ENCODE peak calls at places on chromosomes 7 and 10, in four cellular contexts. C, G, S and U are unnamed samples.

GRCh38 chr7:157129907-157130460 is 8.7 kb upstream of the UBE3C start:
- DNase-seq in C (no peak), S (no peak), G (no peak), U (no peak)

GRCh38 chr10:670038-670437 is 19.4 kb downstream of the DIP2C start:
- DNase-seq in G (no peak), C (no peak), S (no peak), U (peak; percentile 38)

GRCh38 chr10:36325815-36326214 is 683.7 kb upstream of the FZD8 start:
- DNase-seq in G (no peak), S (no peak), C (no peak), U (no peak)

GRCh38 chr7:156004265-156005201 is 192.3 kb upstream of the SHH start:
- DNase-seq in G (no peak), C (no peak), S (no peak), U (peak; percentile 82)

GRCh38 chr7:84781838-84782237 is 405.0 kb downstream of the SEMA3D start:
- DNase-seq in C (no peak), S (no peak), G (no peak), U (no peak)

GRCh38 chr10:343231-344215 is 208.3 kb downstream of the ZMYND11 start:
- DNase-seq in G (no peak), S (no peak), C (no peak), U (no peak)

GRCh38 chr7:148129023-148129422 is 461.5 kb upstream of the C7orf33 start:
- DNase-seq in S (no peak), G (no peak), C (no peak), U (no peak)

GRCh38 chr7:46953008-46953407 is 628.9 kb downstream of the TNS3 start:
- DNase-seq in G (no peak), S (no peak), C (no peak), U (no peak)

GRCh38 chr7:135784013-135784412 is 35.4 kb upstream of the FAM180A start:
- DNase-seq in S (no peak), C (no peak), G (no peak), U (no peak)

DNA sequence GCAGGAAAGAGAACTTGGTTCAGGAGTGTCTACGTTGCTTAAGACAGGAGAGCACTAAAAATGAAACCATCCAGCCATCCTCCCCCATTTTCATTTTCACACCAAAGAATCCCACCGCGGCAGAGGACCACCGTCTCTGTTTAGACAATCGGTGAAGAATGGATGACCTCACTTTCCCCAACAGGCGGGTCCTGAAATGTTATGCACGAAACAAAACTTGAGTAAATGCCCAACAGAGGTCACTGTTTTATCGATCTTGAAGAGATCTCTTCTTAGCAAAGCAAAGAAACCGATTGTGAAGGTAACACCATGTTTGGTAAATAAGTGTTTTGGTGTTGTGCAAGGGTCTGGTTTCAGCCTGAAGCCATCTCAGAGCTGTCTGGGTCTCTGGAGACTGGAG is 1.4 kb upstream of the IL6 start:
- DNase-seq in C (no peak), S (peak; percentile 37), G (no peak), U (no peak)
- TF ChIP-seq CTCF in C (peak; percentile 34), S (peak; percentile 22), G (peak; percentile 25), U (no peak)

GRCh38 chr7:95693551-95694333 is 78.6 kb upstream of the DYNC1I1 start:
- DNase-seq in C (no peak), S (no peak), G (no peak), U (no peak)

GRCh38 chr7:95688931-95689453 is 83.4 kb upstream of the DYNC1I1 start:
- DNase-seq in C (no peak), G (no peak), S (no peak), U (no peak)

GRCh38 chr7:95691464-95691863 is 80.9 kb upstream of the DYNC1I1 start:
- DNase-seq in C (no peak), G (no peak), S (no peak), U (no peak)

GRCh38 chr7:95690367-95690947 is 81.9 kb upstream of the DYNC1I1 start:
- DNase-seq in G (no peak), C (peak; percentile 28), S (peak; percentile 56), U (no peak)

GRCh38 chr7:95694334-95694733 is 78.0 kb upstream of the DYNC1I1 start:
- DNase-seq in S (no peak), C (no peak), G (no peak), U (no peak)
- TF ChIP-seq CTCF in S (no peak), C (no peak), G (no peak), U (no peak)

GRCh38 chr10:118220346-118220745 is 121.8 kb downstream of the FAM204A start:
- DNase-seq in S (no peak), G (no peak), C (no peak), U (no peak)
- TF ChIP-seq CTCF in S (no peak), G (no peak), C (no peak), U (no peak)

DNA sequence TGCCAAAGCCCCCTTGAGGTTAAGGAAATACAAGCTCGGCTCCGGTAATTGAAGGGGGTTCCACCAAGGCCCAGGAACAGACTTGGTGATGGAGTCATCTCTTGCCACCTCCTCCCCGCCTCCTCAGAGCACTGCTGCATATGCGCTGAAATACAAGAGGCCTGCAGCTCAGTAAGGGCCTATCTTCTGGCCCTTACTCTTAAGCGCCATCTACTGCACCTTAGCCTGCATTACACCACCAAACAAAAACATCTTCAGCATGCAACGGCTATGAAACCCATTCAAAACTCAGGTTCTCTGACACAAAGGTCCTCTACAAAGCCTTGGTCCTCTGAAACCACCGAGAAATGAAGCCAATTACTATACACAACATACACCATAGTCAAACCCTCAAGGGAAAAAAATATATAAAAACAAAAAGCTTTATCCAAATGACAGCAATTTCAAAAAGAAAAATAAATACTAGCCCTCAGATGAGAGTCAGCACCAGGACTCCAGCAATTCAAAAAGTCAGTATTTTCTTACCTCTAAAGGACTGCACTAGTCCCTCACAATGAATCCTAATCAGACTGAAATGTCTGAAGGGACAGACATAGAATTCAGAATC is 176.8 kb upstream of the TBX20 start:
- DNase-seq in S (no peak), G (no peak), C (peak; percentile 52), U (no peak)
- TF ChIP-seq CTCF in S (peak; percentile 58), G (no peak), C (peak; percentile 89), U (peak; percentile 23)

DNA sequence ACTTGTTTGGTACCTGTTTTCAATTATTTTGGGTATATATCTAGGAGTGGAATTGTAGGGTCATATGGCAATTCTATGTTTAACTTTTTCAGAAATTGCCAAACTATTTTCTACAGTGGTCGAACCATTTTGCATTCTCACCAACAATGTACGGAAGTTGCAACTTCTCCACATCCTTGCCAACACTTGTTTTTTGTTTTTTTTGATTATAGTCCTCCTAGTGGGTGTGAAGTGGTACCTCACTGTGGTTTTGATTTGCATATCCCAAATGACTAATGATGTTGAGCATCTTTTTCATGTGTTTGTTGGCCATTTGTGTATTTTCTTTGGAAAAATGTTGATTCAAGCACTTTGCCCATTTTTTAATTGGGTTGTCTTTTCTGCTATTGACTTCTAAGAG is 122.1 kb downstream of the RPS24 start:
- DNase-seq in C (no peak), G (no peak), S (no peak), U (no peak)
- TF ChIP-seq CTCF in C (peak; percentile 13), G (no peak), S (peak; percentile 34), U (no peak)

DNA sequence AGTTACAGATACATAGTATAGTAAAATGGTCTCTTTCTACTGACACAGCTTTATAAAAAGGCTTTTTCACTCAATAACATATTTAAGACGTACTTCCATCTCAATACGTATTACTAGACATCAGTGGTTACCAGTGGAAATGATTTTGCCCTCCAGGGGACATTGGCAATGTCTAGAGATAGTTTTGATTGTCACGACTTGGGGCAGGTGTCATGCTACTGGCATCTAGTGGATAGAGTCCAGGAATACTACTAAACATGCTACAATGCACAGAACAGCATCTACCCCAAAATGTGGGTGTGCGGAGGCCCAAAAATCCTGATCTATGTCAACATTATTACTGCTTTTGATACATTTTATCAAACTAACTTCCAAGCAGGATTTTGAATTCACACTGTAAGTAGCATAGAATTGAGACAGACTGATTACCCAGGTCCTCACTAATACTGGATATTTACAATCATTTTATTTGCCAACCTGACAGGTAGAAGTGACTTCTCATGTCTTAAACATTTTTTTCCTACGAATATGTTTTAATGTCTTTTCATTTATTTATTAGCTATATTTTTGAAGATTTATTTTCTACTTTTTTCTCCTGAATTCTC is 53.8 kb downstream of the HGF start:
- DNase-seq in C (peak; percentile 63), S (peak; percentile 50), G (no peak), U (no peak)
- TF ChIP-seq CTCF in C (peak; percentile 91), S (peak; percentile 74), G (no peak), U (peak; percentile 74)